ENCODE peak calls at places on chromosome 4, in five cellular contexts. X, B, M, Y and I are unnamed samples.

GRCh38 chr4:153142700-153143438 is 61.4 kb upstream of the TRIM2 start:
- DNase-seq in X (peak), B (peak), M (peak), Y (peak), I (no peak)

GRCh38 chr4:27692098-27692679 is 831.5 kb downstream of the STIM2 start:
- DNase-seq in X (peak), B (peak), M (no peak), Y (no peak), I (no peak)

GRCh38 chr4:81504685-81505598 is 33.2 kb upstream of the RASGEF1B start:
- DNase-seq in X (no peak), B (no peak), M (no peak), Y (peak), I (peak)

GRCh38 chr4:56049428-56050212 is 100.9 kb downstream of the CEP135 start:
- DNase-seq in X (peak), B (peak), M (peak), Y (no peak), I (no peak)

GRCh38 chr4:183241771-183242170 is 78.3 kb downstream of the CLDN22 start:
- DNase-seq in X (no peak), B (peak), M (no peak), Y (no peak), I (no peak)

GRCh38 chr4:183636923-183637322 is 22.1 kb downstream of the RWDD4 start:
- DNase-seq in X (no peak), B (peak), M (no peak), Y (no peak), I (no peak)

GRCh38 chr4:8618961-8619720 is 26.6 kb downstream of the CPZ start:
- DNase-seq in X (no peak), B (no peak), M (no peak), Y (no peak), I (no peak)

GRCh38 chr4:15852524-15852923 is 74.4 kb downstream of the CD38 start:
- DNase-seq in X (no peak), B (no peak), M (no peak), Y (no peak), I (no peak)

GRCh38 chr4:54658321-54659093 is 750 bp downstream of the KIT start:
- DNase-seq in X (peak), B (peak), M (peak), Y (peak), I (peak)

GRCh38 chr4:93182722-93183121 is 645.8 kb upstream of the ATOH1 start:
- DNase-seq in X (peak), B (no peak), M (no peak), Y (no peak), I (no peak)

GRCh38 chr4:11218692-11219091 is 210.0 kb downstream of the HS3ST1 start:
- DNase-seq in X (no peak), B (no peak), M (no peak), Y (no peak), I (no peak)

GRCh38 chr4:79886557-79886956 is 186.5 kb downstream of the ANTXR2 start:
- DNase-seq in X (no peak), B (no peak), M (no peak), Y (no peak), I (no peak)

GRCh38 chr4:8834681-8835220 is 36.9 kb downstream of the HMX1 start:
- DNase-seq in X (no peak), B (no peak), M (peak), Y (no peak), I (no peak)

GRCh38 chr4:55183926-55184599 is 58.7 kb upstream of the KDR start:
- DNase-seq in X (peak), B (peak), M (no peak), Y (peak), I (no peak)

GRCh38 chr4:158722291-158722916 is 792 bp downstream of the PPID start:
- DNase-seq in X (peak), B (peak), M (no peak), Y (no peak), I (no peak)

GRCh38 chr4:183483997-183484396 is 20.9 kb upstream of the ING2 start:
- DNase-seq in X (no peak), B (peak), M (no peak), Y (no peak), I (no peak)

GRCh38 chr4:189046642-189047041 is 894.0 kb upstream of the FRG1 start:
- DNase-seq in X (peak), B (peak), M (no peak), Y (no peak), I (no peak)

GRCh38 chr4:150768492-150768891 is 186.5 kb downstream of the MAB21L2 start:
- DNase-seq in X (no peak), B (no peak), M (no peak), Y (no peak), I (no peak)

GRCh38 chr4:5376015-5376414 is 324.7 kb downstream of the STK32B start:
- DNase-seq in X (no peak), B (no peak), M (no peak), Y (no peak), I (no peak)

GRCh38 chr4:7892212-7893019 is 47.2 kb downstream of the AFAP1 start:
- DNase-seq in X (no peak), B (peak), M (no peak), Y (no peak), I (no peak)

GRCh38 chr4:113289736-113290135 is 240.3 kb downstream of the ANK2 start:
- DNase-seq in X (no peak), B (peak), M (no peak), Y (no peak), I (no peak)

GRCh38 chr4:10077492-10078335 is 38.9 kb downstream of the WDR1 start:
- DNase-seq in X (no peak), B (no peak), M (peak), Y (peak), I (no peak)

GRCh38 chr4:25229804-25230203 is 4.0 kb upstream of the PI4K2B start:
- DNase-seq in X (no peak), B (no peak), M (no peak), Y (no peak), I (no peak)

GRCh38 chr4:106607566-106607965 is 239.0 kb upstream of the GIMD1 start:
- DNase-seq in X (no peak), B (no peak), M (no peak), Y (no peak), I (no peak)

GRCh38 chr4:106604319-106605051 is 235.9 kb upstream of the GIMD1 start:
- DNase-seq in X (no peak), B (no peak), M (no peak), Y (no peak), I (no peak)

GRCh38 chr4:106614446-106614845 is 245.9 kb upstream of the GIMD1 start:
- DNase-seq in X (no peak), B (peak), M (no peak), Y (no peak), I (no peak)

GRCh38 chr4:106615407-106615945 is 246.9 kb upstream of the GIMD1 start:
- DNase-seq in X (no peak), B (peak), M (no peak), Y (no peak), I (no peak)

GRCh38 chr4:106609917-106610316 is 241.3 kb upstream of the GIMD1 start:
- DNase-seq in X (no peak), B (no peak), M (no peak), Y (no peak), I (no peak)
- TF ChIP-seq CTCF in X (no peak), B (no peak), M (no peak), Y (no peak), I (no peak)

GRCh38 chr4:128068927-128069326 is 7.8 kb downstream of the LARP1B start:
- DNase-seq in X (peak), B (peak), M (no peak), Y (no peak), I (no peak)
- TF ChIP-seq CTCF in X (peak), B (peak), M (no peak), Y (no peak), I (no peak)

DNA sequence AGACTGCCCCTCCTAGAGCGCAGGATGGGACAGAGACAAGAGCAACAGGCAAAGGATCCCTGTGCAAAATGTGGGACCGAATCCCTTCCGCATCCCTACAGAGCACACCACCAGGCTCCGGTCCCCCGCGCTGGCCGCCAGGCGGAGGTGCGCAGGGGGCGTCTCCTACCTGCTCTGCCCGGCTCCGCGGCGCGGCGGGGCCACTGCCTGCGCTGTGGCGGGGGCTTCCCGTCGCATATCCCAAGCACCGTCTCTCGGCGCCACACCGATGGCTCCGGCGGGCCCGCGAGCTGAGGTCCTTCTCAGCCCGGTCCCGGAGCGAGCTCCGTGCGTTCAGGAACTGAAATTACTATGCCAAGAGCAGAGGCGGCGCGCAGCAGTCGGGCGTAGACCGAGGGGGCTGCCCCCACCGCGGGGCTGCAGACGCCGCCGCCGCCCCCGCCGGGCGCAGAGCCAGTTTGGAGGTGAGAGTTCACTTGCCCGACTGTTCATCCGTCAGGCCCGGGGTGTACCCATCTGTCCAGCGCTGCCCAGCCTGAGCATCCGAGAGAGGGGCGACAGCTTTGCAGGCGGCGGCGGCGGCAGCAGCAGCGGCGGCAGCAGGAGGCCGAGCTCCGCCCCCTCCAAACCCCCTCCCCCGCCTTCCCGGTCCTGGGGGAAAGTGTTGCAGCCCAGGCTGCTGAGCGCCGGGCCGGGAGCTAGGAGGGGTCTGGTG is at the start of gene GPRIN3:
- DNase-seq in X (no peak), B (peak), M (peak), Y (peak), I (peak)
- TF ChIP-seq CTCF in X (no peak), B (no peak), M (no peak), Y (no peak), I (no peak)

GRCh38 chr4:1345905-1346780 is 865 bp upstream of the UVSSA start:
- DNase-seq in X (peak), B (peak), M (peak), Y (peak), I (peak)
- TF ChIP-seq CTCF in X (peak), B (no peak), M (no peak), Y (no peak), I (no peak)